ENCODE peak calls at places on chromosomes 5 and 9, in ten cellular contexts. N, B, H, A, P, Y, W, S, M and L are unnamed samples.

GRCh38 chr5:101473483-101473882 is 570.4 kb upstream of the ST8SIA4 start:
- DNase-seq in N (no peak), B (no peak), H (no peak), A (no peak), P (peak), Y (no peak), W (no peak), S (no peak), M (no peak), L (no peak)

GRCh38 chr9:12469084-12469483 is 224.1 kb upstream of the TYRP1 start:
- DNase-seq in N (no peak), B (no peak), H (no peak), A (no peak), P (no peak), Y (no peak), W (no peak), S (no peak), M (no peak), L (no peak)

GRCh38 chr5:170339780-170340167 is 42.2 kb upstream of the LCP2 start:
- DNase-seq in N (no peak), B (no peak), H (no peak), A (no peak), P (no peak), Y (no peak), W (no peak), S (no peak), M (no peak), L (no peak)

GRCh38 chr5:84287964-84288363 is 96.7 kb downstream of the EDIL3 start:
- DNase-seq in N (peak), B (no peak), H (no peak), A (no peak), P (peak), Y (no peak), W (no peak), S (no peak), M (no peak), L (no peak)

GRCh38 chr5:127838661-127839060 is 135.5 kb downstream of the CCDC192 start:
- DNase-seq in N (no peak), B (no peak), H (no peak), A (no peak), P (peak), Y (no peak), W (no peak), S (peak), M (no peak), L (no peak)

GRCh38 chr5:35183243-35183955 is 46.9 kb downstream of the PRLR start:
- DNase-seq in N (peak), B (no peak), H (peak), A (peak), P (peak), Y (peak), W (peak), S (peak), M (no peak), L (peak)

GRCh38 chr9:109793196-109793595 is 13.2 kb downstream of the PALM2AKAP2 start:
- DNase-seq in N (peak), B (no peak), H (no peak), A (no peak), P (peak), Y (no peak), W (no peak), S (no peak), M (no peak), L (no peak)

GRCh38 chr5:14672508-14673394 is 8.2 kb downstream of the OTULIN start:
- DNase-seq in N (peak), B (no peak), H (no peak), A (no peak), P (peak), Y (no peak), W (no peak), S (no peak), M (no peak), L (no peak)

GRCh38 chr5:91332267-91333044 is 50.7 kb downstream of the ARRDC3 start:
- DNase-seq in N (peak), B (no peak), H (no peak), A (no peak), P (peak), Y (no peak), W (no peak), S (no peak), M (no peak), L (no peak)